ENCODE peak calls at places on chromosome 20, in nine cellular contexts. F is activated T-cell treated with anti-CD3 and anti-CD28 coated beads, Interleukin-2, amount 50 U/mL, for 4 hours; K is naive thymus-derived CD8-positive, alpha-beta T cell; Y is colonic mucosa; V is NCI-H1105 treated with DMSO at 0.1 percent for 48 hours; H is effector CD4-positive, alpha-beta T cell; A is central memory CD4-positive, alpha-beta T cell; M is AG04450; T is mesenteric fat pad. C is an unnamed sample.

GRCh38 chr20:1291191-1291741 is 25.2 kb downstream of the SNPH start:
- DNase-seq in F (no peak), Y (no peak), V (no peak), T (no peak), M (no peak), A (no peak), H (no peak), K (peak), C (no peak)

GRCh38 chr20:31595654-31596411 is 9.3 kb upstream of the ID1 start:
- DNase-seq in A (no peak), F (no peak), Y (peak), H (no peak), M (peak), K (no peak), T (peak), V (no peak), C (no peak)

GRCh38 chr20:38779247-38780097 is 26.0 kb upstream of the PPP1R16B start:
- DNase-seq in H (no peak), A (no peak), V (no peak), M (no peak), T (no peak), K (no peak), F (no peak), Y (no peak), C (no peak)

GRCh38 chr20:16201191-16201590 is 372.1 kb downstream of the KIF16B start:
- DNase-seq in M (no peak), Y (no peak), T (no peak), H (no peak), F (no peak), A (no peak), V (no peak), K (no peak), C (peak)

GRCh38 chr20:5996765-5997164 is 46.3 kb downstream of the MCM8 start:
- DNase-seq in T (no peak), H (peak), M (no peak), V (no peak), A (peak), K (peak), F (no peak), Y (no peak), C (peak)

GRCh38 chr20:22582386-22582959 is 1.9 kb downstream of the FOXA2 start:
- DNase-seq in H (no peak), F (no peak), T (no peak), M (no peak), Y (no peak), K (no peak), A (no peak), V (peak), C (no peak)

GRCh38 chr20:17530716-17531536 is at the start of gene BFSP1:
- DNase-seq in F (peak), V (peak), H (peak), Y (peak), T (no peak), K (no peak), A (peak), M (no peak), C (peak)

GRCh38 chr20:58880441-58880840 is 27.9 kb downstream of the GNAS start:
- DNase-seq in M (no peak), A (no peak), V (no peak), Y (no peak), T (no peak), K (no peak), H (no peak), F (no peak), C (no peak)

GRCh38 chr20:39829713-39830112 is 859.3 kb downstream of the MAFB start:
- DNase-seq in Y (no peak), H (no peak), V (no peak), K (no peak), T (no peak), A (no peak), F (no peak), M (no peak), C (peak)

GRCh38 chr20:61549865-61550264 is 297.8 kb downstream of the CDH4 start:
- DNase-seq in V (no peak), T (no peak), H (no peak), F (no peak), A (no peak), M (no peak), K (peak), Y (no peak), C (no peak)

GRCh38 chr20:50690979-50691584 is at the start of gene RIPOR3:
- DNase-seq in M (no peak), F (no peak), Y (no peak), K (no peak), T (no peak), A (no peak), H (no peak), V (no peak), C (no peak)

GRCh38 chr20:51187318-51187717 is 164.4 kb upstream of the KCNG1 start:
- DNase-seq in H (no peak), V (no peak), A (no peak), M (no peak), T (no peak), F (no peak), Y (no peak), K (no peak), C (no peak)